ENCODE peak calls at places on chromosome 3, in seven cellular contexts. H is IMR-90, B is heart left ventricle, T is esophagus squamous epithelium, M is body of pancreas, I is left lung, S is lower lobe of right lung. L is an unnamed sample.

GRCh38 chr3:118501152-118501551 is 533.5 kb downstream of the IGSF11 start:
- DNase-seq in H (no peak), S (peak; percentile 46), T (no peak), B (peak; percentile 19), I (peak; percentile 39), M (peak; percentile 25), L (peak; percentile 63)

GRCh38 chr3:184399410-184399809 is 19.6 kb downstream of the CHRD start:
- DNase-seq in S (no peak), M (peak; percentile 40), B (no peak), T (no peak), I (no peak), H (peak; percentile 96), L (no peak)

GRCh38 chr3:58628823-58629562 is 37.6 kb downstream of the FAM3D start:
- DNase-seq in H (peak; percentile 97), M (peak; percentile 53), I (no peak), B (peak; percentile 59), S (no peak), T (no peak), L (no peak)

GRCh38 chr3:6928064-6928463 is 67.1 kb downstream of the GRM7 start:
- DNase-seq in S (no peak), H (no peak), I (no peak), B (no peak), M (peak; percentile 61), T (no peak), L (no peak)

GRCh38 chr3:16788440-16789057 is 96.2 kb upstream of the PLCL2 start:
- DNase-seq in T (no peak), B (no peak), I (peak; percentile 33), H (no peak), M (no peak), S (no peak), L (no peak)

GRCh38 chr3:52534281-52535183 is 875 bp upstream of the NT5DC2 start:
- DNase-seq in H (peak; percentile 28), S (no peak), I (peak; percentile 44), T (no peak), B (peak; percentile 33), M (no peak), L (peak; percentile 45)

GRCh38 chr3:148600440-148600839 is 97.3 kb upstream of the AGTR1 start:
- DNase-seq in B (no peak), H (no peak), S (no peak), T (no peak), I (no peak), M (no peak), L (no peak)

GRCh38 chr3:177835917-177836316 is 638.6 kb upstream of the TBL1XR1 start:
- DNase-seq in I (no peak), M (no peak), S (no peak), B (no peak), T (no peak), H (peak; percentile 97), L (no peak)

GRCh38 chr3:182914341-182914740 is 66.0 kb downstream of the DCUN1D1 start:
- DNase-seq in I (no peak), S (no peak), T (no peak), B (no peak), M (no peak), H (peak; percentile 57), L (no peak)

GRCh38 chr3:32146669-32147315 is 40.4 kb downstream of the GPD1L start:
- DNase-seq in H (no peak), M (no peak), B (no peak), T (no peak), I (no peak), S (no peak), L (no peak)

GRCh38 chr3:13528217-13528801 is 20.6 kb upstream of the FBLN2 start:
- DNase-seq in M (no peak), I (no peak), S (no peak), T (no peak), H (no peak), B (no peak), L (no peak)

GRCh38 chr3:77362936-77363335 is 323.0 kb downstream of the ROBO2 start:
- DNase-seq in B (no peak), H (no peak), T (no peak), M (no peak), I (no peak), S (no peak), L (no peak)

GRCh38 chr3:50609743-50610085 is 1.9 kb downstream of the CISH start:
- DNase-seq in H (no peak), B (no peak), T (no peak), I (peak; percentile 31), S (no peak), M (no peak), L (no peak)

GRCh38 chr3:107945406-107945805 is 145.4 kb downstream of the CD47 start:
- DNase-seq in T (no peak), M (no peak), H (no peak), I (no peak), B (no peak), S (no peak), L (no peak)

GRCh38 chr3:107946700-107947099 is 144.1 kb downstream of the CD47 start:
- DNase-seq in M (no peak), B (no peak), H (no peak), T (no peak), S (no peak), I (no peak), L (no peak)

GRCh38 chr3:107943860-107944543 is 146.8 kb downstream of the CD47 start:
- DNase-seq in I (no peak), M (no peak), H (peak; percentile 26), S (no peak), T (no peak), B (no peak), L (no peak)

GRCh38 chr3:107950413-107950812 is 140.4 kb downstream of the CD47 start:
- DNase-seq in I (no peak), T (no peak), H (no peak), B (no peak), S (no peak), M (no peak), L (no peak)

DNA sequence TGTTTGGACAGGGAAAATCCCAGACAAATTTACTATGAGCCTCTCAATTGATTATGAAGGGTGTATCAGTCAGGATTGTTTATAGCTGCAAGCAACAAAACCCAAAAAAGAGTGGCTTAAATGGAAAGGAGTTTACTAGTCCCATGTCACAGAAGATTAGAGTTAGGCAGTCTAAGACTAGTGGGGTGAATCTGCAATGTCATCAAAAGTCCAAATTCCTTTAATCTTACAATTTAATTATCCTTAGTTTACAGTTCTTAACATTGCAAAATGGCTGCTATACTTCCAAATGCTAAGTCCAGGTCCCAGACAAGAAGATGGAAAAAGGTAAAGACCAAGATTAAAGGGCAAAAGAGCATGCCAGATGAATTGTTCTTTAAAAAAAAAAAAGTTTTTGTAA is 143.6 kb downstream of the CD47 start:
- DNase-seq in S (no peak), M (no peak), T (no peak), H (no peak), I (no peak), B (no peak), L (no peak)
- H3K27ac ChIP-seq in S (no peak overlapping the region), M (no peak overlapping the region), T (no peak overlapping the region), H (no peak overlapping the region), I (no peak overlapping the region), B (no peak overlapping the region), L (no peak overlapping the region)

GRCh38 chr3:56254835-56255234 is 213.4 kb downstream of the ERC2 start:
- DNase-seq in I (no peak), M (no peak), S (no peak), T (no peak), B (no peak), H (no peak), L (no peak)
- TF ChIP-seq CTCF in I (no peak), M (peak; percentile 13), S (no peak), T (no peak), B (no peak), H (peak; percentile 24), L (peak; percentile 25)

GRCh38 chr3:191290311-191291025 is 38.7 kb upstream of the CCDC50 start:
- DNase-seq in S (no peak), M (no peak), I (no peak), B (no peak), T (no peak), H (no peak), L (no peak)
- H3K4me1 ChIP-seq in S (no peaks in the 10 kb centered on the region), M (no peaks in the 10 kb centered on the region), I (no peaks in the 10 kb centered on the region), B (no peaks in the 10 kb centered on the region), T (no peaks in the 10 kb centered on the region), H (no peaks in the 10 kb centered on the region), L (no peaks in the 10 kb centered on the region)

GRCh38 chr3:37957185-37957936 is 33.2 kb upstream of the VILL start:
- DNase-seq in S (no peak), M (no peak), I (no peak), B (no peak), T (no peak), H (no peak), L (no peak)
- H3K27ac ChIP-seq in S (peak overlapping the region; percentile 47), M (no peak overlapping the region), I (peak overlapping the region; percentile 29), B (peak overlapping the region; percentile 74), T (peak overlapping the region; percentile 58), H (peak overlapping the region; percentile 76), L (no peak overlapping the region)

DNA sequence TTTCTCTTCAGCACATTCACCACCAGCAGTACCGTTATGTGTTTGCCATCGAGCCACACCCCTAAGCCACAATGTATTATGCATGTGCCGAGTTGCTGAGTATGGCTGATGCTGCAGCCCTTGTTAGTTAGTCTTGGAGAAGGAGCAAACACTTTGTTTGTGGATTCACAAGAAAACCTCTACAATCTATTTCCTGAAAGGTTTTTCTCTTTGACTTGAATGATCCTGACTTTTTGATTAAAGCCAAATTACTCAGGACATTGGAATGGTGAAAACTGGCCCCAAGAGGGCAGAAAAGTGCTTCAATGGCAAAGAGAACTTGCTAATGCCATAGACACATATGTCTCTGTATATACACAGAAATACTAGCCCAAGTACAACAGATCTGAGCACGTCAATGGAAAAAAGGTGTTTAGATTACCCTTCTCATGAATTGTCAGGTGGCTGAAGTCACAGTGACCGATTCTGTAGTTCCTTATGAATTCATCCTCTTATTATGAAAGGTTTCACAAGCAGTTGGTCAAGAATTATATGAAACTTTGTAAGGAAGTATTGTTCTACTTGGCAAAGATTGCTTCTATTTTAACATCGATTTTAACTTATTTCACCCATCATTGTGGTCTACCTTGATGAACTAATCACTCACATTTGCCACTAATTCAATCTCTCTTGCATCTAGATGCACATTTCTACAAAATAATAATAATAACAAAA is 103.0 kb downstream of the P3H2 start:
- DNase-seq in M (peak; percentile 28), I (no peak), B (no peak), T (no peak), S (no peak), H (peak; percentile 84), L (no peak)
- TF ChIP-seq CTCF in M (peak; percentile 45), I (no peak), B (peak; percentile 22), T (peak; percentile 46), S (peak; percentile 31), H (peak; percentile 67), L (peak; percentile 37)

GRCh38 chr3:134753999-134754742 is 40.9 kb upstream of the EPHB1 start:
- DNase-seq in H (no peak), S (no peak), B (no peak), T (no peak), I (no peak), M (no peak), L (no peak)
- H3K4me1 ChIP-seq in H (no peaks in the 10 kb centered on the region), S (no peaks in the 10 kb centered on the region), B (peaks cover 18% of the 10 kb centered on the region), T (no peaks in the 10 kb centered on the region), I (no peaks in the 10 kb centered on the region), M (no peaks in the 10 kb centered on the region), L (no peaks in the 10 kb centered on the region)

GRCh38 chr3:44337253-44337652 is 1.3 kb upstream of the TCAIM start:
- DNase-seq in S (no peak), T (no peak), H (no peak), B (no peak), M (no peak), I (no peak), L (no peak)
- H3K27ac ChIP-seq in S (peak overlapping the region; percentile 99), T (peak overlapping the region; percentile 98), H (no peak overlapping the region), B (peak overlapping the region; percentile 97), M (peak overlapping the region; percentile 90), I (no peak overlapping the region), L (no peak overlapping the region)

L was measured in right lobe of liver.